ENCODE peak calls at places on chromosomes 5 and 9, in four cellular contexts. F is stomach, N is WERI-Rb-1, S is tibial artery. J is an unnamed sample. For H3K36me3, the result is how much of the 10 kb centered on the place peaks cover.

GRCh38 chr9:86281577-86282076 is 711 bp downstream of the ISCA1 start:
- DNase-seq in F (no peak), N (no peak), S (no peak), J (no peak)

GRCh38 chr5:126694403-126694802 is 82.5 kb upstream of the LMNB1 start:
- DNase-seq in F (no peak), N (no peak), S (no peak), J (no peak)

GRCh38 chr9:2230362-2230761 is 215.2 kb downstream of the SMARCA2 start:
- DNase-seq in F (no peak), N (no peak), S (no peak), J (no peak)

GRCh38 chr9:97272072-97272471 is 35.4 kb upstream of the CCDC180 start:
- DNase-seq in F (no peak), N (no peak), S (no peak), J (no peak)

GRCh38 chr5:54013556-54014157 is 296.7 kb downstream of the ARL15 start:
- DNase-seq in F (no peak), N (no peak), S (no peak), J (no peak)

GRCh38 chr9:129027685-129028191 is 393 bp downstream of the SH3GLB2 start:
- DNase-seq in F (peak), N (peak), S (peak), J (peak)

GRCh38 chr9:83919111-83919510 is 2.1 kb downstream of the KIF27 start:
- DNase-seq in F (no peak), N (no peak), S (no peak), J (no peak)

GRCh38 chr5:66454186-66455078 is 141.8 kb upstream of the MAST4 start:
- DNase-seq in F (no peak), N (no peak), S (no peak), J (no peak)

GRCh38 chr9:76852026-76852425 is 53.9 kb downstream of the PRUNE2 start:
- DNase-seq in F (no peak), N (no peak), S (no peak), J (no peak)

GRCh38 chr9:134384811-134385479 is 58.7 kb downstream of the RXRA start:
- DNase-seq in F (no peak), N (no peak), S (no peak), J (no peak)

GRCh38 chr5:168740055-168740820 is 161.1 kb upstream of the PANK3 start:
- DNase-seq in F (no peak), N (no peak), S (peak), J (no peak)

GRCh38 chr5:173383711-173384110 is 55.5 kb upstream of the STC2 start:
- DNase-seq in F (no peak), N (no peak), S (no peak), J (no peak)

GRCh38 chr9:109414125-109414785 is 83.9 kb downstream of the PTPN3 start:
- DNase-seq in F (no peak), N (no peak), S (no peak), J (no peak)

GRCh38 chr5:77651343-77651742 is 12.8 kb upstream of the OTP start:
- DNase-seq in F (no peak), N (no peak), S (no peak), J (no peak)

GRCh38 chr9:136472640-136473353 is 10.0 kb downstream of the SEC16A start:
- DNase-seq in F (no peak), N (no peak), S (no peak), J (no peak)
- H3K36me3 ChIP-seq in F (half or more), N (half or more), S (half or more), J (half or more)

DNA sequence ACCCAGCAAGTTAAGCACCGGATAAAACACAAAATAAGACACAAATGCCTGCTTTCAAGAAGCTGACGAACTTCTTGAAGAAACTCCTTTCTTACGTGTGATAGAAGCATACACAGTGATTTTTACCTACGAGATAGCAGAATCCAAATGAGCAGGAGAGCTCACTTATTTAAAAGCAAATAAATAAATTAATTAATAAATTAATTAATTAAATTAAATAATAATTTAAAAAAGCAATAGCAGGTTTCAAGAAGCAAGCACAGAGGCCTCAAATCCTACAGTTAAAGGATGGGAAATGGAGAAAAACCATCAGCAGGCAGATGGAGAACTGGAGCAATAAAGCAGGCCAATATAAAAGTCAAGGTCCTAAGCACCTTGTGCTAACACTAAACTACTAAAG is 17.3 kb downstream of the LEAP2 start:
- DNase-seq in F (no peak), N (no peak), S (no peak), J (no peak)
- H3K36me3 ChIP-seq in F (half or more), N (half or more), S (half or more), J (under half)

GRCh38 chr5:135367070-135367469 is 32.0 kb downstream of the MACROH2A1 start:
- DNase-seq in F (no peak), N (no peak), S (no peak), J (no peak)

GRCh38 chr5:135362102-135362501 is 36.9 kb downstream of the MACROH2A1 start:
- DNase-seq in F (no peak), N (no peak), S (no peak), J (no peak)

GRCh38 chr5:135367554-135367953 is 31.5 kb downstream of the MACROH2A1 start:
- DNase-seq in F (no peak), N (no peak), S (no peak), J (no peak)

GRCh38 chr5:135365281-135365680 is 33.8 kb downstream of the MACROH2A1 start:
- DNase-seq in F (no peak), N (no peak), S (no peak), J (no peak)

DNA sequence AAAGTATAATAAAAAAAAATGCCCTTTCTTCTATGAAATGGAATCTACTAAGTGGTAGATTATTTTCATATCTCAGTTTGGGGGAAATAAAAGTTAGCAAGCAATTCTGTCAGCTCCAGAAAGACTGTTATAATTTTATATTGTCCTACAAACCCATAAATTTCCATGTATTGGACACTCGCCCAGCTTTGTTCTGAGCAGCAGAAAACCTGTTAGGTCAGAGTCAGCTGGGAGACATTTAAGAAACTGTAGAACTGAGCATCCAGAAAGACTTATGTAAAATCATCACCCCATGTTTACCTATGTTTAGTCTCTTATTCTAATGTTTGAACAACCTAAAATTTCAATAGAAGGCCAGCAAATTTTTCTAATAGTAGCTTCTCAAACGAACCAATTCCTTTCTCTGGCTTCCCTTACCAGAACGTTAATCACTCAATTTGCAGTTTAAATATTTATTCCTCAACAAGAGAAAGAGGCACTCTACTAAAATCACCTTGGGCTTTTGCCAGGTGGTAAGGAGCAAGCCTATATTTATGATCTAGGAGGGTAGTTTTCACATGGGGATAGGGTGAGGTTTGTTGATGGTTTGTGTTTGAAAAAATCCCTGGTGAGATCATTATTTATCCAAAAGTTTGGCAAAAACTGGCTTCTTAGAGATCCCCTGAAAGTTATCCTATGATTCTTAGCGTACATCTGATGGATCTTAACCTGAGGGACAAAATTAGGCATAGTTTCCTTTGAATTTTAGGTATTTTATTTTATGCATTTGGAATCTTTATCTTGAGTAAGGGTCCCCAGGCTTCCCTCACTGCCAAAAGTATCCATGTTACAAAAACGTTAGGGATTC is 34.4 kb downstream of the MACROH2A1 start:
- DNase-seq in F (no peak), N (no peak), S (no peak), J (no peak)
- H3K36me3 ChIP-seq in F (half or more), N (half or more), S (half or more), J (under half)

GRCh38 chr5:135028791-135029467 is 5.1 kb downstream of the PITX1 start:
- DNase-seq in F (no peak), N (no peak), S (no peak), J (no peak)

GRCh38 chr5:135027318-135027698 is 6.7 kb downstream of the PITX1 start:
- DNase-seq in F (no peak), N (no peak), S (no peak), J (no peak)

GRCh38 chr5:135026645-135027317 is 7.2 kb downstream of the PITX1 start:
- DNase-seq in F (no peak), N (no peak), S (no peak), J (no peak)

GRCh38 chr5:135029468-135030122 is 4.4 kb downstream of the PITX1 start:
- DNase-seq in F (no peak), N (no peak), S (no peak), J (no peak)

DNA sequence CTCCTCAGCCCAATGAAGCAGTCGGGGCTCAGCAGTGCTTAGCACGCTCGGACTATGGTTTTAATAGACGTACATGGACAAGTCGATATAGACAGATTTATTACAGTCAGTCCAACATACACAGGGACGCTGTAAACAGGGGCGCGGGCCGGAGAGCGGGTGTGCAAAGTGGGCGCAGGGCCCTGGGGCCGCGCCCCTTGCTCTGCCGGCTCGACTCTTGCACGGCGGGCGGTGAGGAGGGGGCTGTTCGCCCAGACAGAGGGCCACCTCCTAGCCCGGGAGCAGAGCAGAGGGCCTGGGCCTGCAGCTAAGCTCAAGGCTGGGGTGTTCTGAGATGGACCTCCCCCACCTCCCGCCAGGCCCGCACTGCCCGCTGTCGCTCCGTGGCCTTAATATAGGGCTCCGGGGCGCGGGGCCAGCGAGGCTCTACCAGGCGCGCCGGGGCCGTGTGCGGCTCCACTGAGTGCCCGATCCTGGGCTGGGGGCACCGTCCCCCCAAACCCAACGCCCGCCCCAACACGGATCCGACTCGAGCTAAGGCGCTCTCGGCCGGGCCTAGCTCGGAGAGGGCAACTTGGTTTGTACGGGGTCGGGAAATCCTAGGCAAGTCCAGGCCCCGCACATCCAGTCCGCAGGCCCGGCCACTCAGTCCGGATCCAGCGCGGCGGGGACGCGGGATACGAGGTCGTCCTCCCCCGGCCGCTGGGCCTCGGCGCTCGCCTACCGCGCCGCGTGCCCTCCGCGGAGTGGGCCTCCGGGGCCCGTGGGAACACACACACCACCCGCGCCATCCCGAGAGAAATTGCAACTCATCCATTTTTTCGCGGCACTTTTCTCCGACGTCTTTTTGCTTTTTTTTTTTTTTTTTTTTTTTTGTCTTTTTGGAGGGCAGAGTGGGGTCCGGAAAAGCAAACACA is 6.1 kb downstream of the PITX1 start:
- DNase-seq in F (no peak), N (no peak), S (no peak), J (no peak)
- H3K36me3 ChIP-seq in F (under half), N (under half), S (under half), J (under half)

GRCh38 chr5:134845852-134846640 is at the start of gene C5orf24:
- DNase-seq in F (peak), N (peak), S (peak), J (peak)
- H3K36me3 ChIP-seq in F (under half), N (under half), S (under half), J (under half)